ENCODE peak calls at places on chromosome 17, in four cellular contexts. One of them, this sample, is unnamed.

GRCh38 chr17:47240375-47240764 is 13.3 kb upstream of the ITGB3 start:
- DNase-seq in lower lobe of right lung: no peak
- DNase-seq in progenitor cell of endocrine pancreas: no peak
- DNase-seq in stimulated activated CD8-positive, alpha-beta memory T cell treated with anti-CD3 and anti-CD28 coated beads, Interleukin-4, amount 100 ng/mL, for 1 hour: no peak
- DNase-seq in this sample: no peak

GRCh38 chr17:63277629-63278028 is 168.5 kb downstream of the CYB561 start:
- DNase-seq in lower lobe of right lung: no peak
- DNase-seq in progenitor cell of endocrine pancreas: no peak
- DNase-seq in stimulated activated CD8-positive, alpha-beta memory T cell treated with anti-CD3 and anti-CD28 coated beads, Interleukin-4, amount 100 ng/mL, for 1 hour: no peak
- DNase-seq in this sample: no peak

GRCh38 chr17:48577946-48578615 is at the start of gene HOXB4:
- DNase-seq in lower lobe of right lung: peak; percentile 73
- DNase-seq in progenitor cell of endocrine pancreas: no peak
- DNase-seq in stimulated activated CD8-positive, alpha-beta memory T cell treated with anti-CD3 and anti-CD28 coated beads, Interleukin-4, amount 100 ng/mL, for 1 hour: peak; percentile 35
- DNase-seq in this sample: peak; percentile 35

GRCh38 chr17:14205992-14206461 is 30.6 kb downstream of the CDRT15 start:
- DNase-seq in lower lobe of right lung: peak; percentile 89
- DNase-seq in progenitor cell of endocrine pancreas: no peak
- DNase-seq in stimulated activated CD8-positive, alpha-beta memory T cell treated with anti-CD3 and anti-CD28 coated beads, Interleukin-4, amount 100 ng/mL, for 1 hour: peak; percentile 63
- DNase-seq in this sample: peak; percentile 42

GRCh38 chr17:78081551-78081950 is 47.0 kb downstream of the TMC6 start:
- DNase-seq in lower lobe of right lung: no peak
- DNase-seq in progenitor cell of endocrine pancreas: no peak
- DNase-seq in stimulated activated CD8-positive, alpha-beta memory T cell treated with anti-CD3 and anti-CD28 coated beads, Interleukin-4, amount 100 ng/mL, for 1 hour: no peak
- DNase-seq in this sample: no peak

GRCh38 chr17:67021196-67021595 is 23.2 kb upstream of the CACNG1 start:
- DNase-seq in lower lobe of right lung: no peak
- DNase-seq in progenitor cell of endocrine pancreas: no peak
- DNase-seq in stimulated activated CD8-positive, alpha-beta memory T cell treated with anti-CD3 and anti-CD28 coated beads, Interleukin-4, amount 100 ng/mL, for 1 hour: no peak
- DNase-seq in this sample: no peak

GRCh38 chr17:29549169-29549935 is 17.5 kb downstream of the ABHD15 start:
- DNase-seq in lower lobe of right lung: no peak
- DNase-seq in progenitor cell of endocrine pancreas: no peak
- DNase-seq in stimulated activated CD8-positive, alpha-beta memory T cell treated with anti-CD3 and anti-CD28 coated beads, Interleukin-4, amount 100 ng/mL, for 1 hour: no peak
- DNase-seq in this sample: no peak

GRCh38 chr17:16417896-16418683 is 2.7 kb downstream of the TRPV2 start:
- DNase-seq in lower lobe of right lung: no peak
- DNase-seq in progenitor cell of endocrine pancreas: no peak
- DNase-seq in stimulated activated CD8-positive, alpha-beta memory T cell treated with anti-CD3 and anti-CD28 coated beads, Interleukin-4, amount 100 ng/mL, for 1 hour: no peak
- DNase-seq in this sample: no peak

GRCh38 chr17:73503560-73503959 is 140.7 kb downstream of the SDK2 start:
- DNase-seq in lower lobe of right lung: no peak
- DNase-seq in progenitor cell of endocrine pancreas: no peak
- DNase-seq in stimulated activated CD8-positive, alpha-beta memory T cell treated with anti-CD3 and anti-CD28 coated beads, Interleukin-4, amount 100 ng/mL, for 1 hour: no peak
- DNase-seq in this sample: no peak

GRCh38 chr17:45747907-45748306 is 36.2 kb upstream of the CRHR1 start:
- DNase-seq in lower lobe of right lung: no peak
- DNase-seq in progenitor cell of endocrine pancreas: no peak
- DNase-seq in stimulated activated CD8-positive, alpha-beta memory T cell treated with anti-CD3 and anti-CD28 coated beads, Interleukin-4, amount 100 ng/mL, for 1 hour: no peak
- DNase-seq in this sample: no peak

GRCh38 chr17:5011928-5012327 is 14.2 kb downstream of the KIF1C start:
- DNase-seq in lower lobe of right lung: no peak
- DNase-seq in progenitor cell of endocrine pancreas: no peak
- DNase-seq in stimulated activated CD8-positive, alpha-beta memory T cell treated with anti-CD3 and anti-CD28 coated beads, Interleukin-4, amount 100 ng/mL, for 1 hour: no peak
- DNase-seq in this sample: no peak

GRCh38 chr17:2123467-2124251 is 68.8 kb downstream of the HIC1 start:
- DNase-seq in lower lobe of right lung: no peak
- DNase-seq in progenitor cell of endocrine pancreas: no peak
- DNase-seq in stimulated activated CD8-positive, alpha-beta memory T cell treated with anti-CD3 and anti-CD28 coated beads, Interleukin-4, amount 100 ng/mL, for 1 hour: no peak
- DNase-seq in this sample: no peak

GRCh38 chr17:82231312-82231561 is 2.4 kb downstream of the SLC16A3 start:
- DNase-seq in lower lobe of right lung: no peak
- DNase-seq in progenitor cell of endocrine pancreas: no peak
- DNase-seq in stimulated activated CD8-positive, alpha-beta memory T cell treated with anti-CD3 and anti-CD28 coated beads, Interleukin-4, amount 100 ng/mL, for 1 hour: no peak
- DNase-seq in this sample: no peak

GRCh38 chr17:77160032-77160876 is 19.5 kb downstream of the SEC14L1 start:
- DNase-seq in lower lobe of right lung: no peak
- DNase-seq in progenitor cell of endocrine pancreas: no peak
- DNase-seq in stimulated activated CD8-positive, alpha-beta memory T cell treated with anti-CD3 and anti-CD28 coated beads, Interleukin-4, amount 100 ng/mL, for 1 hour: no peak
- DNase-seq in this sample: peak; percentile 65

GRCh38 chr17:74133726-74134125 is 69.8 kb upstream of the RPL38 start:
- DNase-seq in lower lobe of right lung: no peak
- DNase-seq in progenitor cell of endocrine pancreas: no peak
- DNase-seq in stimulated activated CD8-positive, alpha-beta memory T cell treated with anti-CD3 and anti-CD28 coated beads, Interleukin-4, amount 100 ng/mL, for 1 hour: no peak
- DNase-seq in this sample: no peak